ENCODE peak calls at places on chromosomes 13 and 19, in eight cellular contexts. C, A, V, H, Q, Y, X and G are unnamed samples.

GRCh38 chr19:8237026-8237425 is 27.9 kb downstream of the CERS4 start:
- DNase-seq in H (no peak), Y (no peak), A (no peak), C (no peak), X (no peak), V (no peak), Q (no peak), G (no peak)

GRCh38 chr19:10270616-10271394 is at the start of gene ICAM1:
- DNase-seq in A (peak), H (peak), C (peak), V (peak), Q (no peak), X (no peak), Y (peak), G (peak)

GRCh38 chr19:2982983-2983350 is 5.6 kb downstream of the TLE6 start:
- DNase-seq in Q (peak), H (no peak), X (no peak), Y (no peak), V (peak), A (peak), C (no peak), G (no peak)

GRCh38 chr13:112969692-112970338 is 801 bp downstream of the MCF2L start:
- DNase-seq in H (no peak), C (no peak), A (no peak), X (no peak), Y (no peak), Q (no peak), V (no peak), G (no peak)

GRCh38 chr19:3801412-3802096 is 15.4 kb upstream of the MATK start:
- DNase-seq in Q (no peak), V (no peak), A (peak), X (no peak), H (no peak), Y (peak), C (peak), G (peak)

GRCh38 chr13:50685491-50685890 is 158.0 kb downstream of the DLEU7 start:
- DNase-seq in Y (no peak), C (no peak), V (no peak), X (no peak), A (peak), H (no peak), Q (no peak), G (no peak)

GRCh38 chr19:10503002-10503789 is at the start of gene KEAP1:
- DNase-seq in V (peak), A (peak), C (peak), Q (no peak), Y (no peak), H (no peak), X (no peak), G (no peak)

GRCh38 chr13:111564657-111565056 is 244.2 kb downstream of the TEX29 start:
- DNase-seq in A (no peak), Q (no peak), Y (no peak), V (no peak), X (no peak), H (no peak), C (no peak), G (no peak)

GRCh38 chr13:39498471-39499114 is 104.4 kb downstream of the LHFPL6 start:
- DNase-seq in Y (no peak), A (no peak), C (no peak), H (no peak), V (no peak), Q (no peak), X (no peak), G (no peak)

GRCh38 chr13:45310341-45311138 is 30.4 kb downstream of the TPT1 start:
- DNase-seq in A (no peak), Q (no peak), C (no peak), V (no peak), X (no peak), Y (no peak), H (no peak), G (no peak)

GRCh38 chr19:18287836-18288772 is 6.7 kb upstream of the JUND start:
- DNase-seq in H (no peak), V (no peak), X (no peak), Y (no peak), Q (no peak), C (no peak), A (no peak), G (no peak)

GRCh38 chr19:15584095-15584494 is 30.9 kb upstream of the CYP4F8 start:
- DNase-seq in Q (no peak), Y (no peak), C (no peak), V (no peak), H (no peak), A (no peak), X (no peak), G (no peak)

GRCh38 chr19:32977269-32977668 is 5.2 kb downstream of the FAAP24 start:
- DNase-seq in Q (no peak), X (no peak), Y (no peak), V (no peak), C (no peak), H (no peak), A (no peak), G (no peak)

GRCh38 chr19:48271531-48272151 is 1.8 kb downstream of the ZNF114 start:
- DNase-seq in H (no peak), V (no peak), Y (peak), Q (no peak), X (no peak), C (peak), A (peak), G (no peak)

GRCh38 chr19:31055454-31055853 is 293.8 kb downstream of the TSHZ3 start:
- DNase-seq in A (no peak), X (no peak), H (no peak), Q (no peak), Y (no peak), C (no peak), V (no peak), G (no peak)